ENCODE peak calls at places on chromosomes 5 and 9, in four cellular contexts. G, S, W and V are unnamed samples.

GRCh38 chr5:158155811-158156495 is 297.0 kb upstream of the CLINT1 start:
- DNase-seq in G (no peak), S (no peak), W (no peak), V (no peak)

GRCh38 chr5:148697177-148697820 is 43.0 kb upstream of the HTR4 start:
- DNase-seq in G (no peak), S (no peak), W (no peak), V (no peak)

GRCh38 chr5:180114304-180115003 is 42.9 kb upstream of the RNF130 start:
- DNase-seq in G (no peak), S (no peak), W (no peak), V (no peak)

GRCh38 chr5:142109356-142110045 is 922 bp downstream of the NDFIP1 start:
- DNase-seq in G (peak), S (no peak), W (peak), V (peak)

GRCh38 chr5:159385529-159385928 is 55.2 kb upstream of the IL12B start:
- DNase-seq in G (no peak), S (no peak), W (no peak), V (no peak)

GRCh38 chr9:127500399-127500798 is 49.1 kb downstream of the LRSAM1 start:
- DNase-seq in G (no peak), S (no peak), W (no peak), V (no peak)

GRCh38 chr9:112503170-112503569 is 16.5 kb downstream of the KIAA1958 start:
- DNase-seq in G (no peak), S (no peak), W (no peak), V (no peak)

GRCh38 chr5:66454186-66455078 is 141.8 kb upstream of the MAST4 start:
- DNase-seq in G (no peak), S (no peak), W (no peak), V (no peak)

GRCh38 chr9:27483576-27483975 is 40.5 kb upstream of the IFNK start:
- DNase-seq in G (no peak), S (no peak), W (no peak), V (no peak)

GRCh38 chr5:67816456-67816855 is 399.1 kb upstream of the PIK3R1 start:
- DNase-seq in G (no peak), S (no peak), W (no peak), V (no peak)

GRCh38 chr5:37834542-37835399 is 5.1 kb downstream of the GDNF start:
- DNase-seq in G (no peak), S (peak), W (no peak), V (no peak)

GRCh38 chr5:103598997-103599556 is 36.5 kb upstream of the NUDT12 start:
- DNase-seq in G (no peak), S (no peak), W (no peak), V (no peak)

GRCh38 chr5:78182838-78183237 is 111.7 kb downstream of the AP3B1 start:
- DNase-seq in G (no peak), S (peak), W (no peak), V (no peak)

GRCh38 chr5:58259685-58260152 is 200.2 kb downstream of the PLK2 start:
- DNase-seq in G (no peak), S (peak), W (peak), V (no peak)

GRCh38 chr9:69097053-69097452 is 61.5 kb downstream of the FXN start:
- DNase-seq in G (no peak), S (no peak), W (no peak), V (no peak)

GRCh38 chr5:78232163-78232562 is 62.3 kb downstream of the AP3B1 start:
- DNase-seq in G (no peak), S (no peak), W (no peak), V (no peak)

GRCh38 chr9:4741365-4742031 is 496 bp upstream of the AK3 start:
- DNase-seq in G (peak), S (peak), W (no peak), V (no peak)

GRCh38 chr5:138111937-138112336 is 27.3 kb downstream of the NME5 start:
- DNase-seq in G (no peak), S (no peak), W (no peak), V (no peak)

GRCh38 chr5:27947088-27947487 is 908.7 kb upstream of the CDH9 start:
- DNase-seq in G (no peak), S (no peak), W (no peak), V (no peak)

GRCh38 chr5:135488727-135489465 is 36.7 kb upstream of the TIFAB start:
- DNase-seq in G (no peak), S (peak), W (peak), V (no peak)

GRCh38 chr5:115393239-115393638 is 96.8 kb upstream of the CCDC112 start:
- DNase-seq in G (no peak), S (no peak), W (no peak), V (no peak)

GRCh38 chr9:131840220-131840619 is 100.3 kb upstream of the RAPGEF1 start:
- DNase-seq in G (no peak), S (no peak), W (no peak), V (peak)

GRCh38 chr5:93428868-93429267 is 152.2 kb downstream of the NR2F1-AS1 start:
- DNase-seq in G (no peak), S (no peak), W (peak), V (no peak)

GRCh38 chr5:180437336-180437735 is 56.8 kb upstream of the CNOT6 start:
- DNase-seq in G (no peak), S (no peak), W (no peak), V (no peak)

GRCh38 chr9:118595719-118596305 is 773.4 kb downstream of the BRINP1 start:
- DNase-seq in G (no peak), S (peak), W (peak), V (peak)

GRCh38 chr5:123083298-123083697 is 5.7 kb upstream of the PRDM6 start:
- DNase-seq in G (no peak), S (no peak), W (no peak), V (no peak)

GRCh38 chr5:146369691-146370090 is 31.1 kb downstream of the POU4F3 start:
- DNase-seq in G (no peak), S (no peak), W (no peak), V (no peak)

GRCh38 chr5:172150514-172151425 is 37.3 kb downstream of the STK10 start:
- DNase-seq in G (peak), S (no peak), W (no peak), V (no peak)

GRCh38 chr9:130114741-130115140 is 57.5 kb upstream of the NCS1 start:
- DNase-seq in G (no peak), S (no peak), W (no peak), V (no peak)

GRCh38 chr9:128927731-128928411 is 7.1 kb downstream of the PHYHD1 start:
- DNase-seq in G (peak), S (peak), W (peak), V (peak)

GRCh38 chr5:176891331-176891958 is 7.7 kb downstream of the HK3 start:
- DNase-seq in G (no peak), S (no peak), W (no peak), V (no peak)

GRCh38 chr9:3751125-3751758 is 225.4 kb upstream of the RFX3 start:
- DNase-seq in G (no peak), S (no peak), W (peak), V (no peak)

GRCh38 chr9:117296453-117296852 is 118.4 kb downstream of the ASTN2 start:
- DNase-seq in G (no peak), S (no peak), W (no peak), V (no peak)

GRCh38 chr9:133125706-133126696 is 5.0 kb upstream of the RALGDS start:
- DNase-seq in G (no peak), S (no peak), W (no peak), V (no peak)
- H3K4me3 ChIP-seq in G (no peak), S (no peak), W (no peak), V (no peak)

GRCh38 chr5:10120934-10121333 is 128.8 kb downstream of the ATPSCKMT start:
- DNase-seq in G (no peak), S (no peak), W (no peak), V (no peak)

GRCh38 chr5:10111575-10111974 is 138.1 kb downstream of the ATPSCKMT start:
- DNase-seq in G (no peak), S (peak), W (peak), V (peak)

GRCh38 chr5:10118150-10118549 is 131.5 kb downstream of the ATPSCKMT start:
- DNase-seq in G (no peak), S (no peak), W (no peak), V (no peak)

GRCh38 chr5:10116594-10116993 is 133.1 kb downstream of the ATPSCKMT start:
- DNase-seq in G (no peak), S (no peak), W (no peak), V (no peak)

DNA sequence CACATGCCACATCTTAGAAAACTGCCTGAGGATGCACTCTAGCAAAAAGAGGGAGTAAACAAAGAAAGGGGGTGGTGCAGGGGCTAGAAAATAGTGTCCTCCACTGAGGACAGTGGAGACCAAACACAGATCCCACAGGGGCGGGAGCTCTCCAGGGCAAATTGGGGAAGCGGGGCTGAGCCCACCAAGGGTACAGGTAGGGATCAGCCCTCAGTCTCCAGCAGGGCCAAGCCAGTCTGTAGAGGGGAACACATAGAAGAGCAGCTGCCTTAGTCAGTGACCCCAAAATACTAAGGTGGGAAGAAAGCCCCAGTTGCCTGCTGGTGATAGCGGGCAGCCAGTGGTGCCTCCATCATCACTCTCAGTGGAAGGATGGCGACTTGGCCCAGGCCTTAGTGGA is 134.0 kb downstream of the ATPSCKMT start:
- DNase-seq in G (no peak), S (no peak), W (no peak), V (no peak)
- H3K4me3 ChIP-seq in G (no peak), S (no peak), W (no peak), V (no peak)

DNA sequence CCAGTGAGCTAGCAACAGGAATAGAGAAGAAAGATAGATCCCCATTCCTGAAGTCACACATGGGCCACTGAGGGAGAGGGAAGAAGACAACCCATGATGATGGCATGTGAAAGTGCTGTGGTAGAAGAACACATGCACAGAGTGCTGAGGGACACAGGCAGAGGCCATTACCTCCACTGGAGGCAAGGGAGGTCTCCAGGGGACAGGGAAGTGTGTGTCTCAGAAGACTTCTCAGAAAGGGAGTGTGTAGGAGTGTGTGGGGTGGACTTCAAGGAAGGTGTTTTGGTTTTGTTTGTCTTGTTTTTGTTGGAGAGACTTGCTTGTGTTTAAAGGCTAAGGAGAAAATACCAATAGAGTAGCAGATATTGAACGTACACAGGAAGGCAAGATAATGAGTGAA is 77.0 kb upstream of the SMARCA2 start:
- DNase-seq in G (no peak), S (no peak), W (no peak), V (no peak)
- H3K4me3 ChIP-seq in G (no peak), S (no peak), W (no peak), V (no peak)

GRCh38 chr9:121277026-121277425 is 9.1 kb downstream of the GSN start:
- DNase-seq in G (no peak), S (no peak), W (no peak), V (no peak)
- H3K4me3 ChIP-seq in G (no peak), S (no peak), W (no peak), V (no peak)

GRCh38 chr5:63961125-63961597 is 1.1 kb downstream of the HTR1A start:
- DNase-seq in G (no peak), S (no peak), W (no peak), V (no peak)

GRCh38 chr5:63959177-63959982 is 2.9 kb downstream of the HTR1A start:
- DNase-seq in G (no peak), S (peak), W (peak), V (no peak)

GRCh38 chr5:63961598-63962161 is 565 bp downstream of the HTR1A start:
- DNase-seq in G (no peak), S (peak), W (no peak), V (no peak)

GRCh38 chr5:63962345-63962744 is at the start of gene HTR1A:
- DNase-seq in G (no peak), S (peak), W (no peak), V (no peak)

DNA sequence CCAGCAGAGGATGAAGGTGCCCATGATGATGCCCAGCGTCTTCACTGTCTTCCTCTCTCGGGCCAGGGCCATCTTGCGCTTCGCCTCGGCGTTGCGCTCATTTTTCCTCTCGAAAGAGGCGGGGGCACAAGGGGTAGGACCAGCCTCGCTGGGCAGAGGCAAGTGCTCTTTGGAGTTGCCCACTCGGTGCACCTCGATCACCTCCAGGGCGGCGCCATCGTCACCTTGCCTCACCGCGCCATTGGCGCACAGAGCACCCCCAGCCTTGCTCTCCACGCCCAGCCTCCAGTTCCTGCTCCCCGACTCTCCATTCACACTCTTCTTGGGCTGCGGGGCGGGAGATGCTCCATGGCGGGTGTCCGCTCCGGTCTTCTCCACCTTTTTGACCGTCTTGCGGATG is 1.6 kb downstream of the HTR1A start:
- DNase-seq in G (no peak), S (no peak), W (no peak), V (no peak)
- H3K4me3 ChIP-seq in G (no peak), S (no peak), W (no peak), V (no peak)